ENCODE peak calls at places on chromosomes 7 and 10, in seven cellular contexts. C is Calu3, W is cardiac fibroblast, T is HFF-Myc, B is fibroblast of villous mesenchyme, H is HepG2, A is body of pancreas. Q is an unnamed sample.

GRCh38 chr10:133127291-133128125 is 32.5 kb upstream of the KNDC1 start:
- DNase-seq in C (peak; percentile 31), W (no peak), T (no peak), B (no peak), H (no peak), A (no peak), Q (no peak)

GRCh38 chr10:110772454-110773025 is 99.2 kb upstream of the PDCD4 start:
- DNase-seq in C (no peak), W (no peak), T (no peak), B (no peak), H (no peak), A (no peak), Q (no peak)

GRCh38 chr7:102055181-102055976 is 231.3 kb upstream of the SH2B2 start:
- DNase-seq in C (no peak), W (no peak), T (no peak), B (no peak), H (no peak), A (no peak), Q (no peak)

GRCh38 chr10:76874151-76874550 is 763.5 kb downstream of the KCNMA1 start:
- DNase-seq in C (no peak), W (peak; percentile 46), T (no peak), B (no peak), H (no peak), A (peak; percentile 19), Q (no peak)

GRCh38 chr10:103333934-103334520 is 16.9 kb downstream of the PCGF6 start:
- DNase-seq in C (no peak), W (peak; percentile 45), T (no peak), B (peak; percentile 30), H (peak; percentile 10), A (no peak), Q (no peak)

GRCh38 chr10:2119316-2119715 is 382.0 kb upstream of the ADARB2 start:
- DNase-seq in C (no peak), W (no peak), T (no peak), B (no peak), H (no peak), A (no peak), Q (no peak)

GRCh38 chr7:73980206-73980605 is 47.8 kb upstream of the ELN start:
- DNase-seq in C (no peak), W (no peak), T (no peak), B (no peak), H (peak; percentile 86), A (peak; percentile 3), Q (no peak)

GRCh38 chr7:36161996-36162395 is 8.9 kb downstream of the EEPD1 start:
- DNase-seq in C (peak; percentile 32), W (no peak), T (no peak), B (no peak), H (no peak), A (no peak), Q (no peak)

GRCh38 chr7:114784756-114785155 is 137.1 kb upstream of the MDFIC start:
- DNase-seq in C (no peak), W (no peak), T (no peak), B (no peak), H (no peak), A (no peak), Q (no peak)

GRCh38 chr10:67306588-67307205 is 380.9 kb downstream of the LRRTM3 start:
- DNase-seq in C (peak; percentile 5), W (peak; percentile 16), T (no peak), B (peak; percentile 3), H (peak; percentile 27), A (no peak), Q (no peak)

GRCh38 chr7:130127404-130128395 is 57.4 kb downstream of the KLHDC10 start:
- DNase-seq in C (no peak), W (peak; percentile 66), T (no peak), B (peak; percentile 79), H (no peak), A (no peak), Q (no peak)

GRCh38 chr10:128087146-128087883 is 38.9 kb downstream of the MKI67 start:
- DNase-seq in C (no peak), W (no peak), T (no peak), B (no peak), H (no peak), A (no peak), Q (no peak)

GRCh38 chr7:38306914-38307313 is 33.5 kb upstream of the TARP start:
- DNase-seq in C (no peak), W (no peak), T (no peak), B (no peak), H (no peak), A (no peak), Q (no peak)

GRCh38 chr7:61576-62360 is 130.6 kb upstream of the FAM20C start:
- DNase-seq in C (no peak), W (no peak), T (no peak), B (no peak), H (no peak), A (peak; percentile 9), Q (peak; percentile 14)

GRCh38 chr10:69428138-69428537 is 11.4 kb upstream of the TACR2 start:
- DNase-seq in C (no peak), W (no peak), T (no peak), B (no peak), H (no peak), A (no peak), Q (no peak)

GRCh38 chr10:48330269-48330668 is 23.8 kb downstream of the MAPK8 start:
- DNase-seq in C (no peak), W (peak; percentile 70), T (no peak), B (peak; percentile 74), H (no peak), A (no peak), Q (no peak)

GRCh38 chr7:91344911-91345310 is 80.7 kb downstream of the FZD1 start:
- DNase-seq in C (no peak), W (no peak), T (no peak), B (no peak), H (no peak), A (no peak), Q (no peak)

GRCh38 chr7:157224627-157225026 is 85.9 kb downstream of the UBE3C start:
- DNase-seq in C (no peak), W (peak; percentile 62), T (no peak), B (peak; percentile 56), H (peak; percentile 23), A (no peak), Q (no peak)
- TF ChIP-seq CTCF in C (no peak), W (no peak), T (no peak), B (peak; percentile 36), H (peak; percentile 25), A (peak; percentile 66), Q (no peak)

GRCh38 chr10:29345144-29345892 is 56.4 kb downstream of the LYZL1 start:
- DNase-seq in C (no peak), W (no peak), T (no peak), B (no peak), H (no peak), A (no peak), Q (no peak)
- TF ChIP-seq CTCF in C (no peak), W (no peak), T (no peak), B (no peak), H (no peak), A (no peak), Q (no peak)

DNA sequence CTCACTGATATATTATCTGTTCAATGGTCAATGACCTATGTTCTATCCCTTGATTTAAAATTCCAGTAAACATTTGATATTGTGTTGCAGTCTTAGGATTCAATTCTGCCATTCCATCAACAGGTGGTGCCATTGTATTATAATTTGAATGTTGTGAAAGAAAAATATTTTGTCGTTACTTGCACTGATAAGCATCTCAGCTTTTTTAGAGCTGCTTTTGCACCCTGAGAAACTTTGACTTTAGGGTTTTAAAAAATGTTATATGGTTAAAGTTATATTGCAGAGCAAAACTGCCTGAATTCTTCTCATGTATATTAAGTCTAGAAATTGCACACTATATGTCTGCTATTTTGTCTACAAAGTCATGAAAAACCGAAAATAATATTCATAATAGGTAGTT is 18.8 kb upstream of the MINDY3 start:
- DNase-seq in C (no peak), W (peak; percentile 49), T (no peak), B (peak; percentile 48), H (peak; percentile 44), A (no peak), Q (no peak)
- TF ChIP-seq CTCF in C (peak; percentile 35), W (peak; percentile 55), T (peak; percentile 37), B (peak; percentile 62), H (peak; percentile 67), A (peak; percentile 63), Q (peak; percentile 82)

DNA sequence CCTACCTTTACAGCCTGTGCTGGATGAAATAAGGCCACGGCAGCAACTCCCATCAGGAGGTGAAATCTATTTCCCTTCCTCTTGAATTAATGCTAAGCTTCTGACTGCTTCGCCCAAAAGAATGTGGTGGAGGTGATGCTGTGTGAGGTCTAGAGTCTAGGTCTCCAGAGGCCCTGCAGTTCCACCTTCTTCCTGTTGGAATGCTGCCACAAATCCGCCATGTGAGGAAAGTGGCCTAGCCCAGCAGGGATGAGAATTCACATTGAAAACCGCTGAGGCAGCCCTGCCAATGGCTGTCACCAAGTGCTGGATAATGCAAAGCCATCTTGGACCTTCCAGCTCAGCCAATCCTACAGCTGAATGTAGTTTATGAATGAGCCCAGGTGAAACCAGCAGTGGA is 28.0 kb downstream of the RHOBTB1 start:
- DNase-seq in C (peak; percentile 15), W (no peak), T (no peak), B (no peak), H (no peak), A (no peak), Q (no peak)
- TF ChIP-seq CTCF in C (peak; percentile 13), W (peak; percentile 41), T (no peak), B (no peak), H (no peak), A (no peak), Q (peak; percentile 41)

GRCh38 chr10:416091-416515 is 273.4 kb downstream of the DIP2C start:
- DNase-seq in C (no peak), W (no peak), T (no peak), B (no peak), H (peak; percentile 12), A (no peak), Q (no peak)
- TF ChIP-seq CTCF in C (no peak), W (no peak), T (no peak), B (no peak), H (peak; percentile 45), A (no peak), Q (no peak)

DNA sequence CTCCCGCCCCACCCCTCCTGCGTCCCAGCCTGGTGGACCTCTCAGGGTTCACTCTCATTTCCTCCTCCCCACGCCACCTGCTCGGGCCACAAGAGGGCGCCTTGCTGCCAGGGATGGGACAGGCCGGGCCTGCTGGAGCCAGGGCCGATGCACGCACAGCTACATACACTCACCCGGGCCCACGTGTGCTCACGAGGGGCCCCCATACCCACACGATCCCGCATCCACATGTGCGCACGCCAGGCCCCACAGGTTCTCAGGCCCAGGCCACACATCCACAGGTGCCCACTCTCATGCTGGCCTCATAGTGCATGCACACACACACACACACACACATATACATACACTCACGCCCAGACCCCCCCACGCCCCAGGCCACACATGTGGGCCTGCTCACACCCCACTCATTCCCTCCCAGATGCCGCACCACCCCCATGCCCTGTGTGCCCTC is 68.6 kb downstream of the LHPP start:
- DNase-seq in C (peak; percentile 85), W (peak; percentile 84), T (peak; percentile 50), B (peak; percentile 79), H (peak; percentile 56), A (peak; percentile 81), Q (peak; percentile 67)
- TF ChIP-seq CTCF in C (peak; percentile 61), W (peak; percentile 96), T (peak; percentile 90), B (peak; percentile 93), H (peak; percentile 99), A (peak; percentile 88), Q (peak; percentile 80)

GRCh38 chr10:85612833-85613232 is 753.8 kb downstream of the GRID1 start:
- DNase-seq in C (no peak), W (no peak), T (no peak), B (no peak), H (no peak), A (no peak), Q (no peak)
- TF ChIP-seq CTCF in C (peak; percentile 18), W (no peak), T (no peak), B (no peak), H (no peak), A (no peak), Q (peak; percentile 67)

Q was measured in mesothelial cell of epicardium.